ENCODE peak calls at places on chromosomes 11 and 22, in ten cellular contexts. G is activated effector memory CD4-positive, alpha-beta T cell treated with Interleukin-2 at 50 U/mL for 16 hours; Q is NCI-H1930; A is posterior vena cava; W is HAP-1; C is C1 segment of cervical spinal cord; P is sciatic nerve; R is stomach; X is iPS-NIHi11; S is NCI-H345. Z is an unnamed sample.

GRCh38 chr11:130397780-130398179 is 30.6 kb downstream of the ADAMTS8 start:
- DNase-seq in G (no peak), Q (no peak), A (no peak), W (no peak), C (no peak), P (no peak), R (no peak), X (no peak), S (no peak), Z (no peak)

GRCh38 chr11:17375547-17375946 is 12.9 kb downstream of the KCNJ11 start:
- DNase-seq in G (no peak), Q (no peak), A (no peak), W (no peak), C (no peak), P (no peak), R (no peak), X (no peak), S (no peak), Z (no peak)

GRCh38 chr11:23924226-23924625 is 572.6 kb upstream of the LUZP2 start:
- DNase-seq in G (no peak), Q (no peak), A (no peak), W (peak; percentile 39), C (no peak), P (no peak), R (no peak), X (no peak), S (no peak), Z (no peak)

GRCh38 chr11:119094816-119095065 is 6.9 kb downstream of the DPAGT1 start:
- DNase-seq in G (no peak), Q (peak; percentile 69), A (peak; percentile 95), W (peak; percentile 68), C (no peak), P (peak; percentile 85), R (peak; percentile 88), X (peak; percentile 70), S (no peak), Z (no peak)

GRCh38 chr11:914747-915493 is 4.3 kb upstream of the CHID1 start:
- DNase-seq in G (no peak), Q (no peak), A (peak; percentile 95), W (no peak), C (peak; percentile 36), P (peak; percentile 76), R (peak; percentile 50), X (no peak), S (no peak), Z (no peak)

GRCh38 chr22:20021196-20022181 is 579 bp downstream of the TANGO2 start:
- DNase-seq in G (no peak), Q (no peak), A (peak; percentile 89), W (peak; percentile 42), C (peak; percentile 77), P (peak; percentile 78), R (peak; percentile 85), X (no peak), S (no peak), Z (no peak)

GRCh38 chr11:35014352-35014751 is 97.9 kb downstream of the PDHX start:
- DNase-seq in G (no peak), Q (no peak), A (no peak), W (no peak), C (no peak), P (no peak), R (no peak), X (no peak), S (no peak), Z (no peak)

GRCh38 chr11:65446446-65447277 is 24.1 kb downstream of the NEAT1 start:
- DNase-seq in G (no peak), Q (no peak), A (peak; percentile 89), W (peak; percentile 29), C (no peak), P (peak; percentile 65), R (peak; percentile 48), X (no peak), S (no peak), Z (no peak)

GRCh38 chr11:64687204-64687603 is 35.8 kb downstream of the NRXN2 start:
- DNase-seq in G (no peak), Q (no peak), A (no peak), W (no peak), C (peak; percentile 93), P (peak; percentile 75), R (no peak), X (no peak), S (no peak), Z (no peak)

GRCh38 chr11:3849297-3849874 is 6.1 kb upstream of the STIM1 start:
- DNase-seq in G (no peak), Q (peak; percentile 28), A (no peak), W (peak; percentile 66), C (peak; percentile 11), P (no peak), R (no peak), X (no peak), S (peak; percentile 44), Z (no peak)

GRCh38 chr11:68525320-68525719 is 64.8 kb downstream of the PPP6R3 start:
- DNase-seq in G (no peak), Q (no peak), A (no peak), W (no peak), C (no peak), P (no peak), R (no peak), X (no peak), S (no peak), Z (no peak)

GRCh38 chr11:94134651-94135512 is 6.2 kb downstream of the PANX1 start:
- DNase-seq in G (no peak), Q (no peak), A (peak; percentile 95), W (no peak), C (peak; percentile 30), P (peak; percentile 73), R (peak; percentile 64), X (no peak), S (no peak), Z (no peak)

GRCh38 chr22:50444663-50445062 is 30.2 kb downstream of the SBF1 start:
- DNase-seq in G (no peak), Q (no peak), A (no peak), W (no peak), C (no peak), P (no peak), R (peak; percentile 84), X (no peak), S (no peak), Z (no peak)

GRCh38 chr22:29840498-29840897 is 2.4 kb upstream of the ASCC2 start:
- DNase-seq in G (no peak), Q (no peak), A (no peak), W (no peak), C (no peak), P (no peak), R (no peak), X (no peak), S (no peak), Z (no peak)

GRCh38 chr11:85758480-85759039 is 52.4 kb downstream of the SYTL2 start:
- DNase-seq in G (no peak), Q (no peak), A (no peak), W (no peak), C (no peak), P (no peak), R (no peak), X (no peak), S (no peak), Z (no peak)

GRCh38 chr22:49663823-49664222 is 163.8 kb downstream of the BRD1 start:
- DNase-seq in G (no peak), Q (no peak), A (no peak), W (peak; percentile 2), C (no peak), P (peak; percentile 30), R (no peak), X (no peak), S (no peak), Z (no peak)

GRCh38 chr11:113567097-113567496 is 91.9 kb upstream of the DRD2 start:
- DNase-seq in G (no peak), Q (no peak), A (no peak), W (no peak), C (no peak), P (no peak), R (no peak), X (no peak), S (no peak), Z (no peak)

GRCh38 chr22:27122561-27122960 is 465.2 kb downstream of the MIAT start:
- DNase-seq in G (no peak), Q (no peak), A (no peak), W (no peak), C (no peak), P (no peak), R (no peak), X (no peak), S (no peak), Z (no peak)

GRCh38 chr11:43582837-43583462 is 97.6 kb upstream of the HSD17B12 start:
- DNase-seq in G (no peak), Q (no peak), A (no peak), W (no peak), C (no peak), P (no peak), R (no peak), X (peak; percentile 20), S (no peak), Z (no peak)

GRCh38 chr22:37681001-37681424 is 5.1 kb upstream of the NOL12 start:
- DNase-seq in G (no peak), Q (no peak), A (no peak), W (no peak), C (no peak), P (no peak), R (no peak), X (no peak), S (no peak), Z (no peak)

GRCh38 chr11:26931248-26931631 is 62.7 kb upstream of the FIBIN start:
- DNase-seq in G (no peak), Q (no peak), A (no peak), W (no peak), C (no peak), P (peak; percentile 63), R (no peak), X (no peak), S (no peak), Z (no peak)

GRCh38 chr11:111814567-111814966 is 48.4 kb upstream of the PPP2R1B start:
- DNase-seq in G (no peak), Q (no peak), A (no peak), W (no peak), C (no peak), P (no peak), R (no peak), X (no peak), S (no peak), Z (no peak)